ENCODE peak calls at places on chromosome 15, in six cellular contexts. T, W, V, N, H and K are unnamed samples.

GRCh38 chr15:52622791-52623190 is 54.0 kb upstream of the ARPP19 start:
- DNase-seq in T (no peak), W (no peak), V (no peak), N (no peak), H (no peak), K (no peak)

GRCh38 chr15:89781891-89782618 is 5.9 kb downstream of the MESP2 start:
- DNase-seq in T (no peak), W (no peak), V (peak), N (peak), H (peak), K (peak)

GRCh38 chr15:44537728-44538240 is 837 bp downstream of the EIF3J start:
- DNase-seq in T (no peak), W (peak), V (peak), N (no peak), H (no peak), K (peak)

GRCh38 chr15:43854801-43855200 is 28.0 kb downstream of the WDR76 start:
- DNase-seq in T (no peak), W (no peak), V (peak), N (no peak), H (no peak), K (peak)

GRCh38 chr15:43521419-43521818 is 4.0 kb downstream of the MAP1A start:
- DNase-seq in T (no peak), W (no peak), V (no peak), N (no peak), H (no peak), K (no peak)

GRCh38 chr15:74867562-74868458 is 5.4 kb downstream of the SCAMP2 start:
- DNase-seq in T (no peak), W (no peak), V (no peak), N (no peak), H (peak), K (no peak)

GRCh38 chr15:39282663-39283208 is 298.1 kb upstream of the THBS1 start:
- DNase-seq in T (no peak), W (no peak), V (no peak), N (peak), H (no peak), K (peak)

GRCh38 chr15:40243126-40243810 is 4.4 kb downstream of the PAK6 start:
- DNase-seq in T (no peak), W (no peak), V (no peak), N (no peak), H (no peak), K (no peak)

GRCh38 chr15:69265347-69265955 is 33.3 kb upstream of the PAQR5 start:
- DNase-seq in T (no peak), W (peak), V (peak), N (no peak), H (no peak), K (peak)

GRCh38 chr15:52483712-52484111 is 45.0 kb downstream of the MYO5A start:
- DNase-seq in T (no peak), W (no peak), V (peak), N (no peak), H (no peak), K (peak)

GRCh38 chr15:57772223-57772957 is 65.9 kb downstream of the POLR2M start:
- DNase-seq in T (no peak), W (no peak), V (peak), N (no peak), H (no peak), K (peak)

GRCh38 chr15:38389924-38390542 is 63.9 kb upstream of the FAM98B start:
- DNase-seq in T (peak), W (peak), V (peak), N (no peak), H (peak), K (peak)

GRCh38 chr15:95996494-95996893 is 334.0 kb upstream of the NR2F2 start:
- DNase-seq in T (no peak), W (no peak), V (no peak), N (no peak), H (no peak), K (peak)

GRCh38 chr15:86077070-86077469 is 2.6 kb upstream of the AGBL1 start:
- DNase-seq in T (no peak), W (no peak), V (no peak), N (no peak), H (no peak), K (no peak)

GRCh38 chr15:59294961-59295741 is 77.5 kb downstream of the MYO1E start:
- DNase-seq in T (no peak), W (peak), V (peak), N (peak), H (no peak), K (peak)

GRCh38 chr15:93202405-93202804 is 113.4 kb upstream of the RGMA start:
- DNase-seq in T (no peak), W (no peak), V (no peak), N (no peak), H (no peak), K (no peak)

GRCh38 chr15:68578960-68579935 is at the start of gene CORO2B:
- DNase-seq in T (peak), W (peak), V (peak), N (no peak), H (peak), K (peak)

GRCh38 chr15:79078763-79079395 is 11.7 kb downstream of the RASGRF1 start:
- DNase-seq in T (no peak), W (no peak), V (no peak), N (no peak), H (no peak), K (no peak)

GRCh38 chr15:96337354-96337990 is 7.0 kb downstream of the NR2F2 start:
- DNase-seq in T (no peak), W (no peak), V (peak), N (no peak), H (no peak), K (peak)

GRCh38 chr15:28131400-28131799 is 32.3 kb upstream of the OCA2 start:
- DNase-seq in T (no peak), W (no peak), V (no peak), N (no peak), H (no peak), K (no peak)

GRCh38 chr15:49215768-49216739 is 46.0 kb downstream of the GALK2 start:
- DNase-seq in T (no peak), W (peak), V (no peak), N (no peak), H (peak), K (no peak)

GRCh38 chr15:67311751-67312150 is 57.2 kb downstream of the IQCH start:
- DNase-seq in T (no peak), W (no peak), V (no peak), N (no peak), H (no peak), K (no peak)

GRCh38 chr15:38624248-38625214 is 59.9 kb upstream of the RASGRP1 start:
- DNase-seq in T (no peak), W (no peak), V (no peak), N (no peak), H (peak), K (no peak)

GRCh38 chr15:79185199-79185598 is 94.6 kb upstream of the RASGRF1 start:
- DNase-seq in T (peak), W (peak), V (no peak), N (no peak), H (peak), K (no peak)

GRCh38 chr15:83250766-83251165 is 33.7 kb downstream of the BNC1 start:
- DNase-seq in T (no peak), W (no peak), V (peak), N (no peak), H (no peak), K (peak)

GRCh38 chr15:59165726-59166125 is 40.9 kb upstream of the LDHAL6B start:
- DNase-seq in T (no peak), W (no peak), V (peak), N (no peak), H (no peak), K (no peak)

GRCh38 chr15:22915866-22916515 is 64.2 kb downstream of the CYFIP1 start:
- DNase-seq in T (no peak), W (no peak), V (no peak), N (no peak), H (no peak), K (no peak)

GRCh38 chr15:63151665-63152064 is 5.6 kb downstream of the RPS27L start:
- DNase-seq in T (no peak), W (no peak), V (no peak), N (no peak), H (no peak), K (no peak)

GRCh38 chr15:29134641-29135071 is 135.0 kb downstream of the NSMCE3 start:
- DNase-seq in T (no peak), W (no peak), V (no peak), N (no peak), H (no peak), K (no peak)

DNA sequence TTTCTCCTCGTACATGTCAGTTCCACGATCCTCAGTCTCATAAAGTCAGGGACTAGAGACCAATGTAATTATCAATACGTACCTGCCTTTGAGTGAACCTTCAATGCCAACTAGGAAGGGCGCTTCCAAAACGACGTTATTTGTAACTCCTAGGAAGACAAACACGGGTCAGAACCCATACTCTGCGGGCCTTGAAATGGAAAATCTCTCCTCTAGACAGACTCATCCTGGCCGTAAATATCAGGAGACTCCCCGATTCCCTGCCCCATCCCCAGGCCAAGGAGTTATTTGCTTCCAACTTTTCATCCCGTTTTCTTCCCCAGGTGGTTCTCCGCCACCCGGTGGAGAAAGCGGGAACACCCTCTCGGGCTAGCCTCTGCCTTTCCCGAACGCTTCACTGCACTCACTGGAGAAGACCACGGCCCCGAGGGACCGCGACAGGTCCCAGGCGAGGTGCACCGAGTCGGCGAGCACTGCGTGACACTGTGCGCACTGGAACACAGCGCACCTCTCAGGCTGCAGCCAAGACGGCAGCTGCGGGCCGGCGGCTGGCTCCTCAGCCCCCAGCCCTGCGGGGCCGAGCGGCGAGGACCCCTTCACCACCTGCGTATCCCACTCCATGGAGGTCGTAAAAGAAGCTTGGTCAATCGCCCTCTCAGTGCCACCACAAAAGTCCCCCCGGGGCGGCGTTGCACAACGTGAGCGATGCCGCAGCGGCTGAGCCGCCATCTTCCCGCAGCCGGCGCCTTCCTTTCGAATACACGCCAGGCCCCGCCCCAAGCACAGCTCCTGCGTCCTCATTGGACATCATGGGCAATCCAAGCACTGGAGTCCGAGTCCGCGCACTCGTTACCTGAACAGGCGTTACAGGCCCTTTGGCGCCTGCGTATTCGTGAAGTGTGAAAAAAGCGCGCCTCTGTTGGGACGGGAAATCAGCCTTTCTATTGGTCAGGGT is at the start of gene OIP5:
- DNase-seq in T (peak), W (peak), V (peak), N (peak), H (peak), K (peak)
- TF ChIP-seq CTCF in T (peak), W (peak), V (peak), N (peak), H (no peak), K (peak)

DNA sequence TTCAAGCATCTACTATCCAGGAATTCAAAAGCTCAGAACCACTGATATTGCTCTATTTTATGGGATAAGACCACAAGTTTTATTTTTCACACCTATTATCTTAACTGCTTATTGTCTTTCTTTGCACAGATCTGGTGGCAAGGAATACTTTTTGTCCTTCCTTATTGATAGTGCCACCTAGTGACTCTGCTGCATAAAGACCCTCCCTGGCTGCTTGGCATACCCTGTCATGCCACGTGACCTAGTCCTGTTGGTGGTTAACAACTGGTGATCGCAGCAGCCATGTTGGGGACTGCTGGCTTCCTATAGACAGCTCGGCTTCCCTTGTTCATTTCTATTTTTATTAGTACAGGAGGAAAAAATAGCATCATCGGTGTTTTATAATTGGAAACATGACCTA is 236.3 kb downstream of the MEX3B start:
- DNase-seq in T (no peak), W (peak), V (peak), N (no peak), H (peak), K (peak)
- TF ChIP-seq CTCF in T (no peak), W (no peak), V (peak), N (no peak), H (no peak), K (no peak)

GRCh38 chr15:98651581-98652220 is 3.4 kb downstream of the IGF1R start:
- DNase-seq in T (no peak), W (peak), V (peak), N (no peak), H (no peak), K (peak)

GRCh38 chr15:98649996-98650870 is 1.9 kb downstream of the IGF1R start:
- DNase-seq in T (peak), W (peak), V (peak), N (no peak), H (peak), K (peak)

GRCh38 chr15:98649621-98649995 is 1.3 kb downstream of the IGF1R start:
- DNase-seq in T (peak), W (no peak), V (peak), N (no peak), H (peak), K (no peak)

GRCh38 chr15:98648654-98649537 is 557 bp downstream of the IGF1R start:
- DNase-seq in T (peak), W (peak), V (peak), N (no peak), H (peak), K (peak)

DNA sequence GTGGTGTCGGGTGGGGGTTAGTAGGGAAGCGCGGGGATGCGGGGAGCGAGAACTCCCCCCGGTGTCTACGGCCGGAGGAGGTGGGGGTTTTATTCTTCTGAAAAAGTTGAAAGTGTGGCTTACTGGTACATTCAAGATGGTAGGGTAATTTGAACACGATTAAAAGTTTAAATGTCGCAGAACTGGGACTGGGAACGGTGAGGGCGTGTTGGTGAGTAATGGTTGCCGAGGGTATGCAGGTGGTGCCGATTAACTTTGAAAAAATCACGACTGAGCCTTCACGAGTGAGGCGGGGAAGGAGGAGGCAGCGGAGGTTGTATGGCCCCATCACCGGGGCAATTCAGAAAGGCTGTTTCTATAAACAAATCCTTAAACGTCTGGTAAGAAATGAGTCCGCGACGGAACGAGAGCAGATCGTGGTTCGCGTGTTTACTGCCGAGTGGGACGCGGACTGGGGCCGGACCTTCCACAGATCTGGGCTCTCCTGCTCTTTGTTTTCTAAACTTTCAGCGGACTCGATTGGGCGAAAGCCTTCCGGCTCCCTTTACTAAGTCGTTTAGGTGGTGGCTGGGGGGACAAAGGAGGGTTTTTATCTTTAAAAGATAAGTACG is 2.6 kb downstream of the IGF1R start:
- DNase-seq in T (no peak), W (peak), V (peak), N (no peak), H (no peak), K (peak)
- TF ChIP-seq CTCF in T (no peak), W (no peak), V (no peak), N (no peak), H (no peak), K (no peak)

GRCh38 chr15:51163843-51164242 is 69.1 kb upstream of the TNFAIP8L3 start:
- DNase-seq in T (no peak), W (no peak), V (no peak), N (no peak), H (no peak), K (no peak)
- TF ChIP-seq CTCF in T (no peak), W (no peak), V (no peak), N (peak), H (no peak), K (no peak)

GRCh38 chr15:34359416-34359815 is 7.6 kb downstream of the LPCAT4 start:
- DNase-seq in T (no peak), W (no peak), V (no peak), N (no peak), H (no peak), K (no peak)

GRCh38 chr15:34360298-34360697 is 6.7 kb downstream of the LPCAT4 start:
- DNase-seq in T (no peak), W (peak), V (no peak), N (no peak), H (peak), K (no peak)

GRCh38 chr15:34364041-34364440 is 3.0 kb downstream of the LPCAT4 start:
- DNase-seq in T (no peak), W (no peak), V (no peak), N (no peak), H (no peak), K (no peak)

GRCh38 chr15:34361278-34361677 is 5.7 kb downstream of the LPCAT4 start:
- DNase-seq in T (no peak), W (no peak), V (no peak), N (no peak), H (no peak), K (no peak)

DNA sequence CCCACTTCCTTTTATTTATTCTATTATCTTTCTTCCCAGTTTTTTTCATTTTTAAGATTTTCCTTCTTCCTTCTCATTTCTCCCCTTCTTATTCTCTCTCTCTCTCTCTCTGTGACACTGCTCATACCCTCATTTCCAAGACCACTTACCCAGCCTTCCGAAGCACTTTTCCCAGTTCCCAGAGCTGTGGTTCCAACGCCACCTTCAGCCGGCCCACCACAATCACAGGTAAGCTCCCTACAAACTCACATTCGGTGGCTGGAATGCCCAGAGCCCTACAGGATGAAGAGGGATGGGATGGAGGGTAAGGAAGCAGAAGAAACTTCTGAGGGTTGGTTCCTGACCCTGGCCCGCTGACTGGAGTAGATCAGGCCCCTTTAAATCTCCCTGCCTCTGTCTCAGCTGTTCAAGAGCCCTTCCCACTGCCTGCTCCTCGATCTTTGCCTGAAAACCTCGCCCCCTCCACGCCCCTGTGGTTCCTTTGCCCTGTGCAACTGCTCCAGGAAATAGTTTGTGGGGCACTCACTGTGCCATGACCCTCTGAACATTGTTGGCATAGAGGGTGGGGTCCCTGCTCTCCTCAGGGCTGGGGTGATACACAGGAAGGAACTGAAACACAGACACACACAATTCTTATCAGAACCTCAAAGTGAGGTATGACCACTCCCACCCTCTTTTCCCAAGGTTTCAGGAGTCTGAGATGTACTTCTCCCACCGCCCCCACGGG is 4.8 kb downstream of the LPCAT4 start:
- DNase-seq in T (no peak), W (no peak), V (no peak), N (no peak), H (no peak), K (no peak)
- TF ChIP-seq CTCF in T (no peak), W (no peak), V (no peak), N (no peak), H (no peak), K (no peak)